ENCODE peak calls at places on chromosomes 6 and 20, in eight cellular contexts. Q is NCI-H1092, F is AG04450, H is NCI-H345, W is GM12865, L is KG1, K is RWPE1, R is left cardiac atrium. Z is an unnamed sample.

GRCh38 chr20:54668271-54669053 is 193.1 kb downstream of the DOK5 start:
- DNase-seq in Q (no peak), F (no peak), H (peak; percentile 4), W (peak; percentile 56), L (peak; percentile 5), K (peak; percentile 45), R (no peak), Z (no peak)

GRCh38 chr6:112879920-112880413 is 532.8 kb downstream of the RFPL4B start:
- DNase-seq in Q (no peak), F (no peak), H (no peak), W (peak; percentile 89), L (no peak), K (no peak), R (no peak), Z (no peak)

GRCh38 chr6:11851405-11851804 is 72.8 kb upstream of the ADTRP start:
- DNase-seq in Q (no peak), F (no peak), H (no peak), W (peak; percentile 86), L (no peak), K (peak; percentile 44), R (no peak), Z (no peak)

GRCh38 chr20:24965065-24965919 is 16.2 kb downstream of the CST7 start:
- DNase-seq in Q (no peak), F (no peak), H (no peak), W (no peak), L (no peak), K (no peak), R (no peak), Z (no peak)

GRCh38 chr20:45340951-45341350 is 7.3 kb downstream of the SDC4 start:
- DNase-seq in Q (no peak), F (no peak), H (no peak), W (no peak), L (no peak), K (peak; percentile 50), R (no peak), Z (no peak)

GRCh38 chr6:3732345-3733141 is 19.0 kb downstream of the PXDC1 start:
- DNase-seq in Q (peak; percentile 22), F (peak; percentile 76), H (peak; percentile 18), W (peak; percentile 67), L (peak; percentile 8), K (peak; percentile 68), R (peak; percentile 77), Z (no peak)

GRCh38 chr6:22906091-22906549 is 336.8 kb downstream of the HDGFL1 start:
- DNase-seq in Q (no peak), F (no peak), H (no peak), W (no peak), L (no peak), K (peak; percentile 36), R (no peak), Z (no peak)

GRCh38 chr6:140281236-140281635 is 906.8 kb upstream of the CITED2 start:
- DNase-seq in Q (no peak), F (no peak), H (no peak), W (no peak), L (no peak), K (peak; percentile 14), R (no peak), Z (no peak)

GRCh38 chr6:71028877-71029252 is 72.0 kb upstream of the B3GAT2 start:
- DNase-seq in Q (no peak), F (no peak), H (no peak), W (no peak), L (no peak), K (no peak), R (no peak), Z (no peak)

GRCh38 chr20:19251506-19251905 is 39.1 kb downstream of the SLC24A3 start:
- DNase-seq in Q (no peak), F (no peak), H (no peak), W (no peak), L (no peak), K (no peak), R (no peak), Z (no peak)

GRCh38 chr20:3100480-3100879 is 16.0 kb upstream of the AVP start:
- DNase-seq in Q (no peak), F (no peak), H (no peak), W (no peak), L (no peak), K (no peak), R (no peak), Z (no peak)

GRCh38 chr6:105359419-105360366 is 43.2 kb downstream of the PREP start:
- DNase-seq in Q (no peak), F (peak; percentile 81), H (no peak), W (peak; percentile 26), L (no peak), K (peak; percentile 76), R (no peak), Z (no peak)

GRCh38 chr6:98657764-98658163 is 176.6 kb upstream of the POU3F2 start:
- DNase-seq in Q (no peak), F (peak; percentile 2), H (no peak), W (peak; percentile 16), L (peak; percentile 26), K (peak; percentile 8), R (no peak), Z (peak; percentile 66)

GRCh38 chr6:107061125-107062020 is 33.4 kb downstream of the MTRES1 start:
- DNase-seq in Q (no peak), F (no peak), H (no peak), W (peak; percentile 70), L (no peak), K (no peak), R (no peak), Z (no peak)

GRCh38 chr20:43569282-43569681 is 10.5 kb downstream of the SGK2 start:
- DNase-seq in Q (no peak), F (no peak), H (no peak), W (no peak), L (no peak), K (no peak), R (no peak), Z (no peak)

GRCh38 chr20:25089096-25089495 is 7.2 kb upstream of the VSX1 start:
- DNase-seq in Q (no peak), F (no peak), H (no peak), W (no peak), L (no peak), K (no peak), R (no peak), Z (no peak)

GRCh38 chr6:101722991-101723579 is 329.6 kb downstream of the GRIK2 start:
- DNase-seq in Q (no peak), F (peak; percentile 88), H (no peak), W (no peak), L (no peak), K (peak; percentile 49), R (no peak), Z (no peak)

GRCh38 chr20:44641305-44641704 is 10.2 kb downstream of the ADA start:
- DNase-seq in Q (no peak), F (no peak), H (no peak), W (no peak), L (no peak), K (no peak), R (no peak), Z (peak; percentile 77)

GRCh38 chr20:6705106-6705766 is 62.2 kb upstream of the BMP2 start:
- DNase-seq in Q (no peak), F (no peak), H (no peak), W (no peak), L (peak; percentile 13), K (no peak), R (no peak), Z (no peak)

GRCh38 chr6:22421187-22421586 is 124.4 kb upstream of the PRL start:
- DNase-seq in Q (no peak), F (no peak), H (no peak), W (no peak), L (no peak), K (peak; percentile 21), R (no peak), Z (no peak)

GRCh38 chr6:93017213-93017612 is 402.1 kb downstream of the EPHA7 start:
- DNase-seq in Q (no peak), F (no peak), H (no peak), W (peak; percentile 5), L (no peak), K (no peak), R (no peak), Z (no peak)

GRCh38 chr20:11329271-11329670 is 588.4 kb upstream of the BTBD3 start:
- DNase-seq in Q (no peak), F (no peak), H (peak; percentile 22), W (no peak), L (no peak), K (no peak), R (no peak), Z (no peak)

GRCh38 chr20:61041481-61041880 is 210.6 kb upstream of the CDH4 start:
- DNase-seq in Q (no peak), F (no peak), H (no peak), W (no peak), L (no peak), K (no peak), R (no peak), Z (no peak)

GRCh38 chr6:65280060-65280459 is 427.0 kb downstream of the EYS start:
- DNase-seq in Q (no peak), F (no peak), H (no peak), W (no peak), L (no peak), K (no peak), R (no peak), Z (no peak)

GRCh38 chr6:13762648-13763441 is 51.2 kb upstream of the RANBP9 start:
- DNase-seq in Q (no peak), F (peak; percentile 81), H (no peak), W (peak; percentile 41), L (peak; percentile 48), K (peak; percentile 56), R (no peak), Z (peak; percentile 63)

GRCh38 chr20:57652865-57653545 is 32.8 kb upstream of the ZBP1 start:
- DNase-seq in Q (no peak), F (no peak), H (no peak), W (no peak), L (no peak), K (no peak), R (no peak), Z (no peak)

GRCh38 chr6:37838209-37838921 is 18.8 kb downstream of the ZFAND3 start:
- DNase-seq in Q (no peak), F (no peak), H (no peak), W (no peak), L (no peak), K (no peak), R (no peak), Z (no peak)

GRCh38 chr20:52820641-52821292 is 151.4 kb upstream of the TSHZ2 start:
- DNase-seq in Q (no peak), F (no peak), H (no peak), W (no peak), L (no peak), K (no peak), R (no peak), Z (no peak)

GRCh38 chr6:168718821-168719475 is 278.0 kb downstream of the SMOC2 start:
- DNase-seq in Q (no peak), F (no peak), H (no peak), W (no peak), L (no peak), K (no peak), R (no peak), Z (no peak)

GRCh38 chr6:56435326-56435725 is 187.9 kb upstream of the COL21A1 start:
- DNase-seq in Q (no peak), F (no peak), H (no peak), W (no peak), L (no peak), K (no peak), R (no peak), Z (no peak)

GRCh38 chr6:155050311-155050710 is 55.2 kb downstream of the TIAM2 start:
- DNase-seq in Q (no peak), F (no peak), H (no peak), W (peak; percentile 74), L (no peak), K (no peak), R (no peak), Z (no peak)

GRCh38 chr6:125165256-125165655 is 11.7 kb downstream of the TPD52L1 start:
- DNase-seq in Q (no peak), F (no peak), H (no peak), W (no peak), L (no peak), K (no peak), R (no peak), Z (no peak)

GRCh38 chr6:81753709-81754678 is 1.5 kb upstream of the TENT5A start:
- DNase-seq in Q (peak; percentile 50), F (no peak), H (peak; percentile 84), W (peak; percentile 74), L (peak; percentile 26), K (peak; percentile 30), R (peak; percentile 88), Z (peak; percentile 65)

Z was measured in HL-60.